ENCODE peak calls at places on chromosomes 2 and 18, in ten cellular contexts. H is body of pancreas; X is heart left ventricle; F is heart right ventricle; G is CD8-positive, alpha-beta T cell; Q is cardiac muscle cell; V is IMR-90; U is neuronal stem cell; T is endodermal cell; K is uterus. M is an unnamed sample. For H3K4me1, the result is how much of the 10 kb centered on the place peaks cover.

GRCh38 chr18:44876024-44876423 is 195.3 kb downstream of the SETBP1 start:
- DNase-seq in U (no peak), F (no peak), Q (no peak), T (no peak), V (no peak), X (no peak), G (no peak), H (no peak), K (no peak), M (no peak)

GRCh38 chr2:101012054-101012705 is 10.1 kb downstream of the RPL31 start:
- DNase-seq in G (no peak), V (peak), X (no peak), K (no peak), F (no peak), H (no peak), T (no peak), Q (no peak), U (no peak), M (no peak)

GRCh38 chr18:47815486-47816270 is 114.8 kb downstream of the SMAD2 start:
- DNase-seq in V (no peak), U (no peak), F (no peak), T (no peak), H (no peak), X (no peak), G (no peak), K (no peak), Q (peak), M (no peak)

GRCh38 chr2:188628989-188629889 is 337.6 kb downstream of the GULP1 start:
- DNase-seq in X (no peak), K (no peak), F (no peak), T (no peak), Q (peak), U (no peak), H (no peak), G (no peak), V (peak), M (peak)

GRCh38 chr2:15912203-15912602 is 28.1 kb upstream of the MYCN start:
- DNase-seq in H (peak), X (peak), V (peak), F (peak), T (peak), Q (peak), U (no peak), K (peak), G (no peak), M (peak)

GRCh38 chr18:48659188-48660009 is 120.6 kb downstream of the CTIF start:
- DNase-seq in K (no peak), Q (no peak), G (no peak), U (no peak), H (no peak), V (no peak), F (no peak), T (no peak), X (no peak), M (no peak)

GRCh38 chr18:37334494-37335125 is 231.0 kb downstream of the CELF4 start:
- DNase-seq in T (no peak), U (peak), F (no peak), G (no peak), V (peak), X (no peak), K (no peak), H (no peak), Q (peak), M (no peak)

GRCh38 chr2:6053711-6054393 is 361.7 kb downstream of the SOX11 start:
- DNase-seq in X (no peak), H (no peak), K (no peak), Q (no peak), F (no peak), V (no peak), G (no peak), T (peak), U (no peak), M (no peak)

GRCh38 chr2:233351423-233351822 is 2.9 kb upstream of the DGKD start:
- DNase-seq in Q (no peak), T (no peak), G (no peak), X (no peak), U (no peak), H (peak), V (no peak), F (no peak), K (no peak), M (no peak)

GRCh38 chr2:217835931-217836881 is 166.6 kb downstream of the TNS1 start:
- DNase-seq in V (peak), T (peak), U (peak), X (peak), G (no peak), Q (peak), K (peak), F (peak), H (peak), M (no peak)

GRCh38 chr18:24600076-24600654 is 139.7 kb downstream of the HRH4 start:
- DNase-seq in Q (peak), U (peak), H (peak), T (no peak), F (no peak), V (peak), X (no peak), K (no peak), G (no peak), M (peak)

GRCh38 chr2:241900251-241901017 is 30.9 kb downstream of the RTP5 start:
- DNase-seq in U (no peak), X (peak), G (no peak), F (peak), H (peak), T (peak), K (no peak), V (no peak), Q (no peak), M (no peak)

GRCh38 chr2:96320326-96321229 is 4.5 kb upstream of the ITPRIPL1 start:
- DNase-seq in Q (no peak), T (no peak), U (no peak), K (no peak), X (no peak), H (no peak), V (no peak), G (no peak), F (no peak), M (no peak)

DNA sequence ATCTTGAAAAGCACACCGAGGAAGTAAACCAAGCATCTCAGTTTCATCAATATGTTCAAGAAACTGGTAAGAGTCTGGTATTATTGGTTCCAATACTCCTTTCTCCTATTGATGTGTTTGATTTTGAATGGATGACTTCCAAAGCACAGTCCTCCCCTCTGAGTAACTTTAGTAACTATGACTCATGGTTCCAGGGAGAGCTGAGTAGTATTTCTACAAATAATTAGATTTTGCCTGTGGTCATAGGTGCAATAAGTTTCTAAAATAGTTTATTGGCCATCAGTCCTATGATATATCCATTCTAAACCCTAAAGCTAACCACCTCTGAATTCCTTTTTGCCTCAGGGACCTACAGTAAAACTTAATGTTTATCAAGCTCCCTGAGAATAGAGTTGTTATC is 352.4 kb downstream of the XIRP2 start:
- DNase-seq in U (no peak), V (peak), X (no peak), G (no peak), F (no peak), K (no peak), T (no peak), H (no peak), Q (no peak), M (no peak)
- H3K4me1 ChIP-seq in U (under half), V (under half), X (under half), G (under half), F (under half), K (under half), T (under half), H (under half), Q (under half), M (under half)

GRCh38 chr2:9799729-9800632 is 43.3 kb upstream of the TAF1B start:
- DNase-seq in T (peak), Q (peak), F (peak), X (peak), U (peak), G (peak), H (peak), K (peak), V (peak), M (peak)

GRCh38 chr2:9802576-9802993 is 40.7 kb upstream of the TAF1B start:
- DNase-seq in X (peak), H (no peak), V (no peak), U (no peak), G (no peak), Q (no peak), T (peak), F (no peak), K (no peak), M (no peak)

GRCh38 chr2:9799011-9799596 is 44.2 kb upstream of the TAF1B start:
- DNase-seq in F (no peak), U (no peak), K (no peak), Q (no peak), V (no peak), G (no peak), T (no peak), H (no peak), X (peak), M (no peak)

GRCh38 chr2:9800975-9801723 is 42.1 kb upstream of the TAF1B start:
- DNase-seq in V (peak), G (peak), F (no peak), K (no peak), X (peak), U (no peak), Q (peak), H (peak), T (peak), M (peak)

DNA sequence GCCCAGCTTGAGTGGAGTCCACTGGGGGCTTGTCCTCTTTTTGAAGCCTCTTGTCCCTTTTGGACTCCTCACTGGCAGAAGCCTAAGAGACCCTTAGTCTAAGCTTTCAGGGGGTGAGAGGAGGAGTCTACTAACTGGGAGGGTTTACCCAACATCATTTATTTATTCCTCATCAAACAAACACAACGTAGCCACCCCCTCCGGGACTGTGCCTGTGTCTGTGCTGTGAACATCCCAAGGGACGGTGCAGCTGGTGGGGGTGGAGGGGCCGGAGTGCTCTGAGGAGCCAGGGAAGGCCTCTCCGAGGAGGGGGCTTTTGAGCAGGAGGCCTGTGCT is 42.7 kb upstream of the TAF1B start:
- DNase-seq in Q (no peak), K (no peak), U (no peak), V (no peak), F (no peak), X (peak), H (no peak), T (no peak), G (no peak), M (no peak)
- H3K4me1 ChIP-seq in Q (under half), K (under half), U (under half), V (under half), F (under half), X (under half), H (under half), T (under half), G (under half), M (under half)

DNA sequence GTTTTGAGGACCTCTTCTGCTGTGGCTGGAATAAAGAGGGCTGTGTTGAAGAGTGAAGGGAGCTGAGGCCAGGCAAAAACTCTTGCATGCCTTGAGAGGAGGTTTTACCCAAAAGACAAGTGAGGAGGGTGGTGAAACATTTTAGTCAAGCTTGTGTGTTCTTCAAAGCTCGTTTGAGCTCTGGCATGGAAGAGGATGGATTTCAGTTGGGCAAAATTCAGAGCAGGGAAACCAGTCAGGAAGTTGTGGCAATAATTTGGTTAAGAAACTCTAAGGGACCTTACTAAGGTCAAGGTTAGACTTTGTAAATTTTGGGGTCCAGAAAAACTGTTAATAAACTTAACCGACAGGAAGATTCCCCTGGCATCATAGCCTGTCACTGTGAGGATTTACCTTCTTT is 34.7 kb downstream of the SPTBN1 start:
- DNase-seq in U (no peak), Q (no peak), G (no peak), T (no peak), X (no peak), K (no peak), V (no peak), F (no peak), H (no peak), M (no peak)
- H3K4me1 ChIP-seq in U (under half), Q (under half), G (under half), T (under half), X (half or more), K (under half), V (under half), F (half or more), H (under half), M (under half)

DNA sequence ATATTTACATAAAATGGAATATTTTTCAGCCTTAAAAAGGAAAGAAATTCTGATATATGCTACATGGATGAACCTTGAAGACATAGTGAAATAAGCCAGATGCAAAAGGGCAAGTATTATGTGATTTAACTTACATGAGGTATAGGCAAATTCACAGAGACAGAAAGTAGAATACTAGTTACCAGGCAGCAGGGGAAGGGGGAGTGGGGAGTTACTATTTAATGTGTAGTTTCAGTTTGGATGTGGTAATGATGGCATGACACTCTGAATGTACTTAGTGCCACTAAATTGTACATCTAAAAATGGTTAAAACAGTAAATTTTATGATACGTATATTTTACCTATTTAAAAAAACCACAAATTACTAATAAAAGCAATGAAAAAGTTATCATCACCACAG is 12.1 kb downstream of the METTL4 start:
- DNase-seq in T (no peak), K (no peak), H (no peak), F (no peak), Q (no peak), U (no peak), X (no peak), G (no peak), V (no peak), M (no peak)
- H3K4me1 ChIP-seq in T (under half), K (under half), H (under half), F (under half), Q (under half), U (under half), X (under half), G (under half), V (under half), M (under half)

GRCh38 chr18:76367168-76367785 is 127.8 kb downstream of the ZNF516 start:
- DNase-seq in H (no peak), G (no peak), Q (no peak), F (no peak), U (no peak), X (no peak), K (peak), T (no peak), V (no peak), M (no peak)
- H3K4me1 ChIP-seq in H (under half), G (under half), Q (under half), F (under half), U (under half), X (under half), K (under half), T (under half), V (under half), M (under half)

M was measured in HAP-1.